ENCODE peak calls at places on chromosome 2, in four cellular contexts. X is mesendoderm, N is IMR-90, T is H1. Z is an unnamed sample.

GRCh38 chr2:24015562-24016375 is 5.9 kb downstream of the MFSD2B start:
- DNase-seq in X (no peak), N (peak), T (no peak), Z (no peak)

GRCh38 chr2:165440367-165440766 is 29.1 kb upstream of the CSRNP3 start:
- DNase-seq in X (peak), N (peak), T (no peak), Z (no peak)

GRCh38 chr2:218959141-218959731 is at the start of gene CDK5R2:
- DNase-seq in X (peak), N (peak), T (peak), Z (peak)

GRCh38 chr2:26395394-26395793 is 6.3 kb upstream of the DRC1 start:
- DNase-seq in X (no peak), N (no peak), T (no peak), Z (no peak)

GRCh38 chr2:159108178-159108893 is 139.9 kb downstream of the TANC1 start:
- DNase-seq in X (peak), N (no peak), T (peak), Z (no peak)

GRCh38 chr2:234797566-234798250 is 154.1 kb upstream of the SH3BP4 start:
- DNase-seq in X (no peak), N (no peak), T (no peak), Z (no peak)

GRCh38 chr2:78861546-78861945 is 164.0 kb upstream of the REG3G start:
- DNase-seq in X (peak), N (no peak), T (no peak), Z (no peak)

GRCh38 chr2:181684454-181685149 is 4.3 kb upstream of the NEUROD1 start:
- DNase-seq in X (no peak), N (no peak), T (no peak), Z (no peak)

GRCh38 chr2:72570401-72570800 is 255.4 kb downstream of the EXOC6B start:
- DNase-seq in X (peak), N (no peak), T (no peak), Z (no peak)

GRCh38 chr2:43340066-43340465 is 113.7 kb upstream of the ZFP36L2 start:
- DNase-seq in X (no peak), N (peak), T (no peak), Z (no peak)

GRCh38 chr2:204611017-204611631 is 65.8 kb downstream of the PARD3B start:
- DNase-seq in X (no peak), N (no peak), T (no peak), Z (no peak)

GRCh38 chr2:204604061-204604460 is 58.8 kb downstream of the PARD3B start:
- DNase-seq in X (no peak), N (peak), T (no peak), Z (no peak)

GRCh38 chr2:204611764-204612163 is 66.5 kb downstream of the PARD3B start:
- DNase-seq in X (no peak), N (no peak), T (no peak), Z (no peak)

GRCh38 chr2:204613635-204614034 is 68.4 kb downstream of the PARD3B start:
- DNase-seq in X (no peak), N (no peak), T (no peak), Z (no peak)

DNA sequence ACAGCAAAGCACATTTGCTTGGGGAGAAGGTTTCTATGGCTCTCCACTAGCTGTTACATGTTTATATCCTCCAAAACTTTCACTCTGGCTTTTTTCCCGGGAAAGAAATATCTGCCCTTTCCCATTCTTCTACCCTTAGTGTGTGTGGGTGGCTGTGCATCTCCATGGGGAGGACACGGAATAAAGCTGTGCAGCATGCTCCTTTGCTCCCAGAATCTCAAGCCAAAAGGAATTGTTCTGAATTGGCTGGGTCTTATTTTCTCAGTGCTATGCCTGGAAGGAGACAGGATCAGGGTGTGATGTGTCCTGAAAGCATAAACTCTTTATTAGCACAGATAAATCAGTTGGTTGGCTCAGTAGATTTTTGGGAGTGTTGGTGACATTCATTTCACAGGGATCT is 63.0 kb downstream of the PARD3B start:
- DNase-seq in X (no peak), N (peak), T (no peak), Z (no peak)
- H4K5ac ChIP-seq in X (no peak), N (no peak), T (no peak), Z (no peak)

DNA sequence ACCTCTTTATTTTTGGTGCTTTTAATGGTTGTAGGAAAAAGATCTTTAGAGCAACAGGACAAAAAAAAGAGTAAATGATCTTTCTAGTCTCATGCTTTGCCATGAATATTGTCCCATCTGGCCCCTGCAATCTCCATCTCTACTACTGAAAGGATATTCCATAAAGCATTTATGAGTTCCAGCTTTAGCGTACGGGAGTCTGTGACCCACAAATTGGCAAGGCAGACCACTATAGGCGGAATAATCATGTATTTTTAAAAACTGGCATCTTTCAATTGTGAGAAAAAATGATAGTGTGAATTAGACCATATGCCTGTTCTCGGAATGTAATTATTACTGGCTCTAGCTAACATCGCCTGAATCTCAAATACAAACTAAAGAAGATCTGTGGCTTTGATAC is 738.1 kb upstream of the NXPH2 start:
- DNase-seq in X (no peak), N (no peak), T (no peak), Z (no peak)
- H3K4me2 ChIP-seq in X (no peak), N (no peak), T (no peak), Z (no peak)

DNA sequence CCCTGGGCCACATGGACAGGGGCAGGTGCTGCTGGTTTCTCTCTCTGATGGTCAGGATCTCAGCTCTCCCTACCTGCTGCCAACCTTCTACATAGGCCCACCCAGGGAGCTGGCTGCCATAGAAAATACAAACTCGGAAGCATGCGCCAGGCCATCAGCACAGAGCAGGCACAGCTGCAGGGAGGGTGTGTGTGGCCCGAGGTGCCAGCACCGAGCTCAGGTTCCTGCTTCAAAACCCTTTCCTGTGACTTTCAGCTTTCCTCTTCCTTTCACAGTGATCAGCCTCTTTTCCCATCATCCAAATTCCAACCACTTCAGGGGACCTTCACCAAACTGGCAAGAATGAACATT is 133.0 kb upstream of the ID2 start:
- DNase-seq in X (no peak), N (no peak), T (no peak), Z (no peak)
- H4K5ac ChIP-seq in X (no peak), N (no peak), T (no peak), Z (no peak)

GRCh38 chr2:119723784-119724467 is 35.8 kb upstream of the PTPN4 start:
- DNase-seq in X (no peak), N (no peak), T (no peak), Z (no peak)

GRCh38 chr2:119727493-119727892 is 32.2 kb upstream of the PTPN4 start:
- DNase-seq in X (no peak), N (no peak), T (no peak), Z (no peak)

GRCh38 chr2:119723121-119723635 is 36.5 kb upstream of the PTPN4 start:
- DNase-seq in X (no peak), N (no peak), T (no peak), Z (no peak)

GRCh38 chr2:119721904-119722303 is 37.8 kb upstream of the PTPN4 start:
- DNase-seq in X (no peak), N (no peak), T (no peak), Z (no peak)

GRCh38 chr2:119724656-119725485 is 34.9 kb upstream of the PTPN4 start:
- DNase-seq in X (no peak), N (no peak), T (no peak), Z (no peak)
- H3K4me2 ChIP-seq in X (no peak), N (no peak), T (no peak), Z (no peak)

DNA sequence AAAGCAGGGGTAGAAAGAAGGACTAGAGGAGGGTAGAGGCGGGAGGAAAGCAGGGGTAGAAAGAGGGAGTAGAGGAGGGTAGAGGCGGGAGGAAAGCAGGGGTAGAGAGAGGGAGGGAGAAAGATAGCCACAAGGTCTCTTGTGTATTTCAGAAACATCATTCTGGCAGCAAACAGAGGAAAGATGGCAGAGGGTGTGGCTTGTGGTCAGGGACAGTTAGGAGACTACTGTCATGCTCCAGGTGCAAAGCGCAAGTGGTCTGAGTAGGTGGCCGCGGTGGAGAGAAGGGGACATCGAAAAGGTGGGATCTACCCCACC is 82.4 kb upstream of the TAF1B start:
- DNase-seq in X (no peak), N (no peak), T (no peak), Z (no peak)
- H4K5ac ChIP-seq in X (no peak), N (no peak), T (no peak), Z (no peak)

GRCh38 chr2:146321175-146321574 is 1523.7 kb upstream of the ACVR2A start:
- DNase-seq in X (no peak), N (peak), T (no peak), Z (no peak)

GRCh38 chr2:146323564-146323963 is 1521.3 kb upstream of the ACVR2A start:
- DNase-seq in X (no peak), N (peak), T (no peak), Z (no peak)

GRCh38 chr2:146324954-146325353 is 1519.9 kb upstream of the ACVR2A start:
- DNase-seq in X (no peak), N (peak), T (no peak), Z (no peak)
- H3K4me2 ChIP-seq in X (no peak), N (no peak), T (no peak), Z (no peak)

GRCh38 chr2:191178066-191178701 is 27.4 kb upstream of the STAT4 start:
- DNase-seq in X (no peak), N (no peak), T (no peak), Z (no peak)
- H4K5ac ChIP-seq in X (no peak), N (no peak), T (no peak), Z (no peak)

DNA sequence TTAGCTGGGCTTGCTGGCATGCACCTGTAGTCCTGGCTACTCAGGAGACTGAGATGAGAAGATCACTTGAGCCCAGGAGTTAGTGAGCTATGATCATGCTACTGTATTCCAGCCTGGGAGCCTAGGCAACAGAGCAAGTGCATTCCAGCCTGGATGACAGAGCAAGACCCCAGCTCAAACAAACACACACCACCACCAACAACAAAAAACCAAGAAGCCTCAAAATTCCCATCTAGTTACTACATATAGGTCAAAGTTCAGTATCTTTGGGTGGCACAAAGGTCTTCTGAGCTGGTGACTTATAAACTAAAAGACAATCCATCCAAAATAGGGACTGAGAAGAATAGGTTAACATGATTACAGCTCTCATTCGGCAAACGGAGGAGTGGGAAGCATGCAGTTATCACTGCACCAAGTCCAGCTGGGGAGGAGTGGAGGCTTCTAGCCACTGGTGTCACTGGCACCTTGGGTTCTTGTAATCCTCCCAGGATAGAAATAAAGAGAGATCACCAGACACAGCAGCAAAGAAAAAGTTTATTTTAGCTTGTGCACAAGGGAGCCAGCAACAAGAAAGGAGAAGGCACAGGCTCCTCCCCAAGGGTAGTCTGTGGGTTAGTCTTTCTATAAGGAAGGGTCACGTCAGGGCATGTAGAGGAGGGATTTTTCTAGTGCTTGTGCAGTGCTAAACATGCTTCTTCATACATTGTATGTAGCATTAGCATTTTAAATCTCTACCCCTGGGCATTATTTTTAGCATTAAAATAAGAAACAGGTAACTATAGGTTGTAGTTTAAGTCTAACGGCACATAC is 57.5 kb downstream of the SH2D6 start:
- DNase-seq in X (no peak), N (no peak), T (no peak), Z (no peak)
- H3K4me2 ChIP-seq in X (no peak), N (no peak), T (no peak), Z (no peak)

GRCh38 chr2:101533611-101534601 is 59.0 kb upstream of the RFX8 start:
- DNase-seq in X (no peak), N (no peak), T (peak), Z (peak)
- H4K5ac ChIP-seq in X (no peak), N (no peak), T (peak), Z (no peak)